ENCODE peak calls at places on chromosome 7, in four cellular contexts. X is fibroblast of mammary gland; J is cerebellum; Z is stimulated activated naive CD4-positive, alpha-beta T cell treated with Interleukin-2 at 50 U/mL for 16 hours. Q is an unnamed sample.

GRCh38 chr7:108062250-108063014 is 59.5 kb upstream of the LAMB1 start:
- DNase-seq in X (no peak), J (no peak), Z (no peak), Q (peak; percentile 84)

GRCh38 chr7:30142710-30143109 is 7.9 kb downstream of the MTURN start:
- DNase-seq in X (peak; percentile 74), J (no peak), Z (no peak), Q (peak; percentile 58)

GRCh38 chr7:92997144-92997543 is 120.6 kb downstream of the SAMD9 start:
- DNase-seq in X (no peak), J (no peak), Z (no peak), Q (no peak)

GRCh38 chr7:88216276-88216675 is 3.6 kb downstream of the SRI start:
- DNase-seq in X (no peak), J (no peak), Z (no peak), Q (no peak)

GRCh38 chr7:65981965-65982792 is at the start of gene GUSB:
- DNase-seq in X (peak; percentile 86), J (peak; percentile 96), Z (peak; percentile 85), Q (peak; percentile 85)

GRCh38 chr7:2947381-2947780 is 96.3 kb downstream of the CARD11 start:
- DNase-seq in X (no peak), J (no peak), Z (no peak), Q (no peak)

GRCh38 chr7:74658171-74659004 is 870 bp downstream of the GTF2I start:
- DNase-seq in X (peak; percentile 85), J (peak; percentile 99), Z (peak; percentile 87), Q (peak; percentile 92)

GRCh38 chr7:99621271-99621670 is 4.5 kb downstream of the ZSCAN25 start:
- DNase-seq in X (no peak), J (no peak), Z (no peak), Q (no peak)

GRCh38 chr7:43658718-43659548 is 70.4 kb downstream of the COA1 start:
- DNase-seq in X (peak; percentile 88), J (no peak), Z (peak; percentile 45), Q (peak; percentile 95)

GRCh38 chr7:28748934-28749584 is 209.1 kb downstream of the TRIL start:
- DNase-seq in X (peak; percentile 73), J (no peak), Z (no peak), Q (peak; percentile 85)

GRCh38 chr7:55147101-55147500 is 128.3 kb downstream of the EGFR start:
- DNase-seq in X (no peak), J (no peak), Z (no peak), Q (no peak)

GRCh38 chr7:1512781-1513656 is 8.8 kb upstream of the INTS1 start:
- DNase-seq in X (peak; percentile 41), J (peak; percentile 41), Z (peak; percentile 13), Q (peak; percentile 31)

GRCh38 chr7:116538138-116538537 is 13.3 kb downstream of the CAV1 start:
- DNase-seq in X (peak; percentile 0), J (no peak), Z (no peak), Q (no peak)

GRCh38 chr7:75565129-75565528 is 73.0 kb downstream of the SPDYE5 start:
- DNase-seq in X (peak; percentile 86), J (no peak), Z (no peak), Q (peak; percentile 73)

GRCh38 chr7:23098029-23098428 is 7.6 kb upstream of the KLHL7 start:
- DNase-seq in X (no peak), J (no peak), Z (no peak), Q (no peak)

GRCh38 chr7:126727930-126728331 is 524.8 kb downstream of the GRM8 start:
- DNase-seq in X (peak; percentile 17), J (no peak), Z (no peak), Q (peak; percentile 74)

GRCh38 chr7:100585511-100586265 is at the start of gene LRCH4:
- DNase-seq in X (peak; percentile 17), J (peak; percentile 71), Z (peak; percentile 36), Q (no peak)

GRCh38 chr7:111232249-111233084 is 141.5 kb downstream of the LRRN3 start:
- DNase-seq in X (peak; percentile 64), J (no peak), Z (no peak), Q (peak; percentile 83)

GRCh38 chr7:120028636-120029035 is 244.3 kb upstream of the KCND2 start:
- DNase-seq in X (peak; percentile 90), J (no peak), Z (no peak), Q (no peak)

GRCh38 chr7:1123721-1124120 is 35.8 kb downstream of the GPER1 start:
- DNase-seq in X (peak; percentile 91), J (peak; percentile 50), Z (no peak), Q (peak; percentile 38)

GRCh38 chr7:4066206-4066605 is 615.9 kb upstream of the FOXK1 start:
- DNase-seq in X (no peak), J (no peak), Z (no peak), Q (no peak)

GRCh38 chr7:55108818-55109217 is 90.0 kb downstream of the EGFR start:
- DNase-seq in X (no peak), J (no peak), Z (no peak), Q (no peak)

GRCh38 chr7:132171130-132171576 is 405.1 kb downstream of the PLXNA4 start:
- DNase-seq in X (no peak), J (no peak), Z (no peak), Q (no peak)

GRCh38 chr7:81616951-81617350 is 152.9 kb downstream of the HGF start:
- DNase-seq in X (peak; percentile 71), J (no peak), Z (no peak), Q (no peak)

GRCh38 chr7:38463277-38464224 is 167.6 kb downstream of the AMPH start:
- DNase-seq in X (peak; percentile 91), J (no peak), Z (peak; percentile 79), Q (no peak)

GRCh38 chr7:107638594-107638993 is 22.0 kb upstream of the SLC26A4 start:
- DNase-seq in X (no peak), J (no peak), Z (no peak), Q (no peak)

GRCh38 chr7:98735801-98736200 is 118.7 kb downstream of the NPTX2 start:
- DNase-seq in X (no peak), J (no peak), Z (no peak), Q (no peak)

Q was measured in HCEC 1CT.